ENCODE peak calls at places on chromosome 1, in ten cellular contexts. P is H4; T is mesenchymal stem cell; H is psoas muscle; C is T-cell; N is GM20000; Y is HEK293T; F is stimulated activated CD8-positive, alpha-beta memory T cell treated with anti-CD3 and anti-CD28 coated beads, Interleukin-4, amount 100 ng/mL, for 4 hours; G is CD8-positive, alpha-beta memory T cell; E is posterior cingulate gyrus. Q is an unnamed sample.

GRCh38 chr1:109756848-109757521 is 6.7 kb downstream of the EPS8L3 start:
- DNase-seq in H (no peak), G (no peak), F (no peak), N (no peak), P (no peak), C (no peak), Y (no peak), E (no peak), T (no peak), Q (no peak)

GRCh38 chr1:70745199-70745598 is 302.4 kb downstream of the PTGER3 start:
- DNase-seq in H (no peak), E (no peak), P (peak; percentile 20), C (no peak), T (no peak), G (no peak), N (no peak), Y (peak; percentile 54), F (no peak), Q (no peak)

GRCh38 chr1:245096330-245097066 is 58.3 kb upstream of the KIF26B start:
- DNase-seq in N (no peak), H (no peak), E (no peak), F (no peak), G (no peak), C (no peak), T (no peak), P (no peak), Y (no peak), Q (no peak)

GRCh38 chr1:30521261-30521865 is 202.0 kb downstream of the MATN1 start:
- DNase-seq in N (no peak), C (no peak), G (no peak), F (no peak), H (no peak), Y (no peak), P (no peak), E (no peak), T (no peak), Q (no peak)

GRCh38 chr1:76547916-76548315 is 319.4 kb upstream of the ST6GALNAC5 start:
- DNase-seq in T (no peak), H (no peak), E (no peak), Y (no peak), P (peak; percentile 57), N (no peak), C (no peak), G (no peak), F (no peak), Q (no peak)

GRCh38 chr1:202688401-202688800 is 21.9 kb downstream of the SYT2 start:
- DNase-seq in N (no peak), Y (no peak), G (no peak), F (no peak), E (no peak), C (no peak), P (no peak), H (no peak), T (no peak), Q (no peak)

GRCh38 chr1:942864-943533 is 16.1 kb downstream of the NOC2L start:
- DNase-seq in T (peak; percentile 65), H (no peak), F (no peak), G (no peak), C (no peak), Y (no peak), N (no peak), P (peak; percentile 89), E (no peak), Q (no peak)

GRCh38 chr1:201603613-201604232 is 64.8 kb downstream of the NAV1 start:
- DNase-seq in H (no peak), N (no peak), F (no peak), Y (no peak), P (peak; percentile 82), G (no peak), T (peak; percentile 85), E (no peak), C (no peak), Q (no peak)

GRCh38 chr1:55441474-55441873 is 226.3 kb upstream of the USP24 start:
- DNase-seq in F (no peak), C (no peak), P (no peak), E (no peak), H (no peak), G (no peak), T (no peak), N (no peak), Y (no peak), Q (no peak)

GRCh38 chr1:110292327-110292741 is 46.8 kb upstream of the RBM15 start:
- DNase-seq in P (no peak), T (peak; percentile 18), E (no peak), C (no peak), N (no peak), H (no peak), F (no peak), G (no peak), Y (peak; percentile 40), Q (peak; percentile 14)